ENCODE peak calls at places on chromosomes 6 and 20, in six cellular contexts. U is COR-L47, R is heart left ventricle, X is Right ventricle myocardium superior, K is ELF-1, T is fibroblast of mammary gland. W is an unnamed sample.

GRCh38 chr6:100475554-100476325 is 11.0 kb upstream of the SIM1 start:
- DNase-seq in X (no peak), R (no peak), K (no peak), T (peak; percentile 45), U (no peak), W (no peak)

GRCh38 chr20:6041808-6042265 is 12.0 kb downstream of the LRRN4 start:
- DNase-seq in X (no peak), R (no peak), U (no peak), K (no peak), T (no peak), W (no peak)

GRCh38 chr20:50331469-50332251 is 141.0 kb downstream of the CEBPB start:
- DNase-seq in R (no peak), K (no peak), T (no peak), U (no peak), X (no peak), W (no peak)

GRCh38 chr6:163455553-163455952 is 41.0 kb downstream of the QKI start:
- DNase-seq in X (no peak), U (no peak), T (peak; percentile 37), K (no peak), R (no peak), W (no peak)

GRCh38 chr20:30485331-30486102 is 771.9 kb upstream of the DEFB115 start:
- DNase-seq in X (no peak), K (no peak), R (peak; percentile 12), U (no peak), T (no peak), W (no peak)

GRCh38 chr20:46022411-46023147 is 6.4 kb upstream of the SLC12A5 start:
- DNase-seq in U (peak; percentile 66), T (peak; percentile 28), R (peak; percentile 60), X (peak; percentile 80), K (peak; percentile 70), W (no peak)

GRCh38 chr6:41940759-41941279 is 789 bp downstream of the CCND3 start:
- DNase-seq in X (peak; percentile 80), K (peak; percentile 31), T (no peak), U (peak; percentile 14), R (peak; percentile 77), W (peak; percentile 56)

GRCh38 chr20:1184638-1185315 is at the start of gene TMEM74B:
- DNase-seq in K (no peak), U (peak; percentile 32), R (no peak), T (no peak), X (no peak), W (no peak)

GRCh38 chr6:78810146-78810545 is 57.2 kb upstream of the IRAK1BP1 start:
- DNase-seq in T (peak; percentile 51), X (no peak), K (peak; percentile 57), R (no peak), U (peak; percentile 14), W (no peak)

GRCh38 chr6:14876778-14877613 is 368.9 kb upstream of the JARID2 start:
- DNase-seq in U (no peak), T (peak; percentile 80), K (no peak), X (no peak), R (no peak), W (no peak)

GRCh38 chr6:50264995-50265571 is 215.4 kb upstream of the DEFB112 start:
- DNase-seq in T (no peak), K (peak; percentile 7), U (peak; percentile 5), R (no peak), X (no peak), W (no peak)

GRCh38 chr20:44644384-44645131 is 6.9 kb downstream of the ADA start:
- DNase-seq in K (no peak), U (no peak), X (peak; percentile 40), T (no peak), R (no peak), W (no peak)

GRCh38 chr20:37804584-37805566 is 98.1 kb upstream of the VSTM2L start:
- DNase-seq in K (no peak), U (no peak), X (no peak), T (no peak), R (no peak), W (no peak)

GRCh38 chr6:36336779-36337194 is at the start of gene BNIP5:
- DNase-seq in R (no peak), T (no peak), K (no peak), X (no peak), U (no peak), W (no peak)

GRCh38 chr6:17710331-17710730 is 3.6 kb upstream of the NUP153 start:
- DNase-seq in X (no peak), U (no peak), R (no peak), T (peak; percentile 61), K (no peak), W (no peak)

W was measured in uterus.